ENCODE peak calls at places on chromosomes 13 and 19, in five cellular contexts. T is neuronal stem cell, K is mesenchymal stem cell, F is H9, M is H1. J is an unnamed sample.

GRCh38 chr19:6498294-6499036 is 3.6 kb downstream of the TUBB4A start:
- DNase-seq in F (no peak), K (no peak), T (no peak), M (no peak), J (no peak)

GRCh38 chr19:46478356-46478986 is 7.1 kb upstream of the PNMA8A start:
- DNase-seq in M (no peak), F (no peak), K (peak; percentile 90), T (no peak), J (no peak)

GRCh38 chr19:16361254-16361653 is 36.6 kb downstream of the KLF2 start:
- DNase-seq in T (no peak), F (no peak), K (no peak), M (no peak), J (no peak)

GRCh38 chr19:3580156-3580955 is 4.9 kb upstream of the GIPC3 start:
- DNase-seq in T (no peak), K (peak; percentile 99), M (no peak), F (no peak), J (peak; percentile 63)

GRCh38 chr19:947707-948533 is 22.1 kb downstream of the ARID3A start:
- DNase-seq in K (no peak), F (no peak), T (no peak), M (no peak), J (peak; percentile 63)

GRCh38 chr19:4301590-4302237 is 475 bp downstream of the TMIGD2 start:
- DNase-seq in M (no peak), T (no peak), F (no peak), K (no peak), J (peak; percentile 83)

GRCh38 chr13:29402168-29402621 is 193.3 kb downstream of the SLC7A1 start:
- DNase-seq in T (no peak), K (peak; percentile 47), M (no peak), F (no peak), J (no peak)

GRCh38 chr13:45851171-45851889 is at the start of gene SIAH3:
- DNase-seq in F (peak; percentile 43), T (no peak), M (no peak), K (peak; percentile 5), J (no peak)

GRCh38 chr19:31314849-31315620 is 34.2 kb downstream of the TSHZ3 start:
- DNase-seq in M (no peak), T (no peak), F (no peak), K (peak; percentile 44), J (no peak)

GRCh38 chr19:1839658-1840540 is 8.4 kb downstream of the REXO1 start:
- DNase-seq in T (no peak), F (no peak), M (no peak), K (no peak), J (no peak)

GRCh38 chr19:23052349-23052748 is 49.4 kb upstream of the ZNF728 start:
- DNase-seq in F (no peak), T (no peak), M (no peak), K (no peak), J (peak; percentile 88)

GRCh38 chr13:113493315-113493951 is 2.9 kb upstream of the DCUN1D2 start:
- DNase-seq in F (no peak), K (peak; percentile 95), T (no peak), M (no peak), J (peak; percentile 80)

GRCh38 chr19:5913739-5914357 is at the start of gene CAPS:
- DNase-seq in F (no peak), M (no peak), T (no peak), K (no peak), J (no peak)

GRCh38 chr13:111632906-111633305 is 312.5 kb downstream of the TEX29 start:
- DNase-seq in T (no peak), K (no peak), M (peak; percentile 49), F (peak; percentile 84), J (no peak)

GRCh38 chr13:50126378-50127016 is 111.3 kb downstream of the KCNRG start:
- DNase-seq in T (peak; percentile 32), F (peak; percentile 39), M (no peak), K (peak; percentile 87), J (no peak)

GRCh38 chr19:34269081-34269480 is 14.7 kb downstream of the GARRE1 start:
- DNase-seq in K (no peak), M (no peak), F (no peak), T (no peak), J (no peak)

GRCh38 chr13:84050551-84050950 is 168.3 kb upstream of the SLITRK1 start:
- DNase-seq in T (no peak), F (no peak), K (no peak), M (no peak), J (no peak)

GRCh38 chr13:46058268-46058667 is 5.7 kb upstream of the ZC3H13 start:
- DNase-seq in T (no peak), K (no peak), F (no peak), M (no peak), J (peak; percentile 37)

GRCh38 chr13:82467626-82468025 is 1414.6 kb downstream of the SLITRK1 start:
- DNase-seq in T (no peak), M (no peak), F (no peak), K (no peak), J (no peak)

GRCh38 chr19:33134571-33135041 is 2.7 kb downstream of the WDR88 start:
- DNase-seq in F (peak; percentile 63), T (no peak), M (no peak), K (no peak), J (no peak)

GRCh38 chr13:64551755-64552154 is 2678.4 kb downstream of the PCDH9 start:
- DNase-seq in T (no peak), F (no peak), K (peak; percentile 64), M (no peak), J (no peak)

GRCh38 chr13:75798353-75799245 is 162.5 kb downstream of the LMO7 start:
- DNase-seq in T (no peak), F (no peak), K (no peak), M (no peak), J (peak; percentile 46)

GRCh38 chr13:25886438-25887214 is 165.2 kb downstream of the SHISA2 start:
- DNase-seq in K (peak; percentile 99), F (no peak), M (no peak), T (no peak), J (peak; percentile 7)

GRCh38 chr13:28022848-28023518 is 34.5 kb upstream of the URAD start:
- DNase-seq in K (no peak), M (no peak), F (peak; percentile 39), T (peak; percentile 12), J (no peak)

GRCh38 chr19:6801397-6802086 is 29.0 kb downstream of the VAV1 start:
- DNase-seq in K (no peak), F (peak; percentile 73), T (no peak), M (no peak), J (peak; percentile 33)

GRCh38 chr19:45569619-45570421 is 14.8 kb downstream of the OPA3 start:
- DNase-seq in T (peak; percentile 47), M (peak; percentile 46), K (no peak), F (peak; percentile 83), J (peak; percentile 82)

GRCh38 chr19:34096020-34096915 is 76.0 kb upstream of the LSM14A start:
- DNase-seq in T (peak; percentile 53), K (peak; percentile 60), M (no peak), F (peak; percentile 46), J (peak; percentile 83)

GRCh38 chr13:114081761-114082681 is 50.4 kb downstream of the RASA3 start:
- DNase-seq in K (no peak), T (no peak), M (no peak), F (no peak), J (no peak)

GRCh38 chr13:92530364-92530763 is 696.2 kb upstream of the GPC6 start:
- DNase-seq in K (no peak), M (no peak), F (no peak), T (no peak), J (no peak)

GRCh38 chr13:50626031-50626643 is 217.4 kb downstream of the DLEU7 start:
- DNase-seq in K (peak; percentile 84), M (no peak), T (no peak), F (no peak), J (peak; percentile 44)

GRCh38 chr19:5621945-5622464 is 571 bp downstream of the SAFB2 start:
- DNase-seq in T (no peak), K (no peak), M (no peak), F (no peak), J (no peak)

GRCh38 chr19:51272183-51272817 is 21.4 kb downstream of the SIGLECL1 start:
- DNase-seq in F (no peak), M (no peak), T (no peak), K (no peak), J (no peak)

GRCh38 chr19:40560092-40560507 is 16.6 kb upstream of the SHKBP1 start:
- DNase-seq in F (no peak), M (no peak), K (no peak), T (no peak), J (peak; percentile 33)

GRCh38 chr13:85194482-85194881 is 604.7 kb downstream of the SLITRK6 start:
- DNase-seq in M (no peak), F (no peak), T (no peak), K (no peak), J (no peak)

GRCh38 chr13:60583196-60583908 is 186.3 kb downstream of the TDRD3 start:
- DNase-seq in F (peak; percentile 77), K (no peak), T (no peak), M (no peak), J (no peak)

GRCh38 chr19:435707-436412 is 25.0 kb downstream of the SHC2 start:
- DNase-seq in T (no peak), M (no peak), K (no peak), F (no peak), J (no peak)

GRCh38 chr13:94568443-94568842 is 27.5 kb downstream of the TGDS start:
- DNase-seq in M (no peak), F (no peak), K (no peak), T (no peak), J (no peak)
- H3K4me2 ChIP-seq in M (no peak overlapping the region), F (no peak overlapping the region), K (no peak overlapping the region), T (no peak overlapping the region), J (no peak overlapping the region)

GRCh38 chr13:42591602-42592001 is 17.6 kb downstream of the TNFSF11 start:
- DNase-seq in T (no peak), F (no peak), K (no peak), M (no peak), J (no peak)
- H2BK12ac ChIP-seq in T (no peak overlapping the region), F (no peak overlapping the region), K (no peak overlapping the region), M (peak overlapping the region; percentile 6), J (no peak overlapping the region)

GRCh38 chr13:110318920-110319319 is 11.8 kb downstream of the COL4A2 start:
- DNase-seq in M (no peak), T (no peak), F (no peak), K (no peak), J (no peak)
- H3K4me2 ChIP-seq in M (no peak overlapping the region), T (no peak overlapping the region), F (no peak overlapping the region), K (no peak overlapping the region), J (no peak overlapping the region)

GRCh38 chr19:55377356-55378131 is 918 bp downstream of the TMEM190 start:
- DNase-seq in M (no peak), K (no peak), F (peak; percentile 68), T (no peak), J (no peak)
- H2BK12ac ChIP-seq in M (peak overlapping the region; percentile 87), K (no peak overlapping the region), F (no peak overlapping the region), T (peak overlapping the region; percentile 99), J (no peak overlapping the region)

J was measured in trophoblast cell.